ENCODE peak calls at places on chromosomes 13 and 19, in ten cellular contexts. B is heart left ventricle, J is breast epithelium, C is IMR-90, O is upper lobe of left lung, S is right lobe of liver, X is ovary, P is tibial nerve, T is HCT116, Y is body of pancreas. W is an unnamed sample.

GRCh38 chr19:18832331-18833140 is 777 bp downstream of the UPF1 start:
- DNase-seq in B (no peak), J (no peak), C (no peak), O (peak), S (no peak), X (peak), P (no peak), T (no peak), Y (peak), W (no peak)

GRCh38 chr13:38582133-38582532 is 104.7 kb upstream of the FREM2 start:
- DNase-seq in B (no peak), J (no peak), C (peak), O (no peak), S (no peak), X (no peak), P (no peak), T (no peak), Y (peak), W (no peak)

GRCh38 chr13:40452741-40453665 is 213.4 kb downstream of the FOXO1 start:
- DNase-seq in B (no peak), J (no peak), C (peak), O (no peak), S (no peak), X (no peak), P (no peak), T (no peak), Y (peak), W (no peak)

GRCh38 chr19:4206818-4207484 is 22.4 kb upstream of the EBI3 start:
- DNase-seq in B (no peak), J (no peak), C (peak), O (no peak), S (no peak), X (no peak), P (no peak), T (peak), Y (no peak), W (no peak)

GRCh38 chr19:32296694-32297093 is 48.7 kb upstream of the ZNF507 start:
- DNase-seq in B (no peak), J (no peak), C (no peak), O (no peak), S (no peak), X (no peak), P (no peak), T (no peak), Y (no peak), W (no peak)

GRCh38 chr19:7657047-7657779 is 11.6 kb upstream of the RETN start:
- DNase-seq in B (no peak), J (no peak), C (no peak), O (no peak), S (no peak), X (no peak), P (no peak), T (no peak), Y (no peak), W (no peak)

GRCh38 chr19:13887039-13887438 is 10.1 kb downstream of the NANOS3 start:
- DNase-seq in B (no peak), J (no peak), C (no peak), O (no peak), S (no peak), X (no peak), P (no peak), T (no peak), Y (no peak), W (no peak)

GRCh38 chr19:40771101-40771539 is 4.2 kb upstream of the MIA start:
- DNase-seq in B (no peak), J (no peak), C (no peak), O (no peak), S (no peak), X (no peak), P (no peak), T (no peak), Y (no peak), W (no peak)

GRCh38 chr13:94154362-94154761 is 325.1 kb downstream of the DCT start:
- DNase-seq in B (no peak), J (no peak), C (peak), O (no peak), S (peak), X (no peak), P (peak), T (no peak), Y (peak), W (no peak)

GRCh38 chr13:55440465-55441085 is 1700.1 kb upstream of the PRR20A start:
- DNase-seq in B (no peak), J (no peak), C (no peak), O (no peak), S (no peak), X (no peak), P (no peak), T (no peak), Y (no peak), W (no peak)

GRCh38 chr19:42270346-42271044 is 1.4 kb downstream of the CIC start:
- DNase-seq in B (peak), J (no peak), C (no peak), O (peak), S (peak), X (peak), P (peak), T (no peak), Y (peak), W (peak)

GRCh38 chr19:13610042-13610691 is 103.9 kb upstream of the CACNA1A start:
- DNase-seq in B (no peak), J (no peak), C (no peak), O (peak), S (no peak), X (no peak), P (no peak), T (no peak), Y (peak), W (no peak)

GRCh38 chr13:29918845-29919244 is 68.4 kb upstream of the UBL3 start:
- DNase-seq in B (no peak), J (peak), C (peak), O (no peak), S (no peak), X (no peak), P (no peak), T (no peak), Y (peak), W (no peak)

GRCh38 chr13:41370736-41371135 is 59.7 kb downstream of the NAA16 start:
- DNase-seq in B (no peak), J (no peak), C (no peak), O (no peak), S (no peak), X (no peak), P (no peak), T (no peak), Y (no peak), W (no peak)

GRCh38 chr19:54478677-54479266 is 5.7 kb upstream of the CDC42EP5 start:
- DNase-seq in B (no peak), J (no peak), C (peak), O (no peak), S (no peak), X (no peak), P (no peak), T (peak), Y (peak), W (no peak)

GRCh38 chr19:33960566-33960965 is 163.9 kb downstream of the KCTD15 start:
- DNase-seq in B (no peak), J (no peak), C (no peak), O (no peak), S (no peak), X (no peak), P (no peak), T (no peak), Y (no peak), W (no peak)

GRCh38 chr13:94050686-94051085 is 428.8 kb downstream of the DCT start:
- DNase-seq in B (no peak), J (no peak), C (no peak), O (no peak), S (no peak), X (no peak), P (no peak), T (no peak), Y (no peak), W (no peak)

GRCh38 chr19:52343548-52343947 is 7.5 kb downstream of the ZNF610 start:
- DNase-seq in B (peak), J (peak), C (peak), O (no peak), S (no peak), X (peak), P (no peak), T (peak), Y (peak), W (peak)

GRCh38 chr13:98549006-98549727 is 27.7 kb downstream of the STK24 start:
- DNase-seq in B (no peak), J (no peak), C (peak), O (no peak), S (no peak), X (no peak), P (no peak), T (no peak), Y (no peak), W (no peak)

GRCh38 chr19:33666196-33666595 is 44.4 kb downstream of the CHST8 start:
- DNase-seq in B (no peak), J (no peak), C (no peak), O (no peak), S (no peak), X (no peak), P (no peak), T (no peak), Y (no peak), W (no peak)

GRCh38 chr13:27928805-27929753 is 9.3 kb downstream of the PDX1 start:
- DNase-seq in B (no peak), J (no peak), C (no peak), O (peak), S (no peak), X (no peak), P (no peak), T (no peak), Y (no peak), W (no peak)

GRCh38 chr19:56643460-56643763 is 453 bp downstream of the SMIM17 start:
- DNase-seq in B (no peak), J (no peak), C (no peak), O (no peak), S (no peak), X (no peak), P (no peak), T (no peak), Y (no peak), W (no peak)

GRCh38 chr13:48138270-48138669 is 43.4 kb upstream of the MED4 start:
- DNase-seq in B (no peak), J (no peak), C (no peak), O (no peak), S (no peak), X (no peak), P (no peak), T (no peak), Y (no peak), W (no peak)

GRCh38 chr13:111965466-111966214 is 101.3 kb upstream of the SOX1 start:
- DNase-seq in B (no peak), J (no peak), C (no peak), O (no peak), S (no peak), X (no peak), P (no peak), T (no peak), Y (no peak), W (no peak)

GRCh38 chr13:79477968-79478367 is 3.0 kb upstream of the NDFIP2 start:
- DNase-seq in B (peak), J (no peak), C (no peak), O (no peak), S (no peak), X (no peak), P (no peak), T (no peak), Y (peak), W (no peak)

GRCh38 chr13:35723820-35724219 is 247.3 kb upstream of the MAB21L1 start:
- DNase-seq in B (no peak), J (no peak), C (peak), O (no peak), S (no peak), X (no peak), P (no peak), T (no peak), Y (no peak), W (no peak)

GRCh38 chr19:5839312-5840017 is at the start of gene FUT6:
- DNase-seq in B (no peak), J (no peak), C (no peak), O (no peak), S (no peak), X (no peak), P (no peak), T (no peak), Y (no peak), W (no peak)

GRCh38 chr13:80553041-80553440 is 212.1 kb upstream of the SPRY2 start:
- DNase-seq in B (no peak), J (no peak), C (no peak), O (no peak), S (no peak), X (no peak), P (no peak), T (no peak), Y (no peak), W (no peak)

GRCh38 chr13:44971656-44972595 is 17.3 kb downstream of the NUFIP1 start:
- DNase-seq in B (no peak), J (no peak), C (peak), O (no peak), S (no peak), X (no peak), P (no peak), T (no peak), Y (no peak), W (no peak)

GRCh38 chr19:4115050-4115817 is 8.7 kb downstream of the MAP2K2 start:
- DNase-seq in B (peak), J (no peak), C (no peak), O (peak), S (no peak), X (no peak), P (no peak), T (no peak), Y (no peak), W (no peak)

GRCh38 chr13:74250738-74251190 is 116.6 kb upstream of the KLF12 start:
- DNase-seq in B (no peak), J (no peak), C (peak), O (no peak), S (no peak), X (no peak), P (no peak), T (no peak), Y (no peak), W (no peak)

GRCh38 chr19:3984584-3984907 is 717 bp downstream of the EEF2 start:
- DNase-seq in B (no peak), J (no peak), C (no peak), O (no peak), S (no peak), X (peak), P (no peak), T (no peak), Y (no peak), W (no peak)

GRCh38 chr13:50326271-50326670 is 311.0 kb downstream of the KCNRG start:
- DNase-seq in B (no peak), J (no peak), C (no peak), O (no peak), S (no peak), X (no peak), P (no peak), T (no peak), Y (no peak), W (no peak)

GRCh38 chr13:91574756-91575155 is 176.3 kb downstream of the GPC5 start:
- DNase-seq in B (no peak), J (no peak), C (peak), O (no peak), S (no peak), X (no peak), P (no peak), T (no peak), Y (no peak), W (no peak)

GRCh38 chr19:42290523-42291436 is 11.2 kb upstream of the PRR19 start:
- DNase-seq in B (no peak), J (no peak), C (no peak), O (peak), S (peak), X (peak), P (no peak), T (no peak), Y (no peak), W (no peak)

GRCh38 chr19:30165228-30165813 is 206.9 kb upstream of the ZNF536 start:
- DNase-seq in B (no peak), J (no peak), C (no peak), O (no peak), S (no peak), X (no peak), P (no peak), T (no peak), Y (no peak), W (no peak)

GRCh38 chr13:111508902-111509509 is 188.6 kb downstream of the TEX29 start:
- DNase-seq in B (no peak), J (no peak), C (no peak), O (no peak), S (no peak), X (no peak), P (no peak), T (no peak), Y (no peak), W (no peak)

DNA sequence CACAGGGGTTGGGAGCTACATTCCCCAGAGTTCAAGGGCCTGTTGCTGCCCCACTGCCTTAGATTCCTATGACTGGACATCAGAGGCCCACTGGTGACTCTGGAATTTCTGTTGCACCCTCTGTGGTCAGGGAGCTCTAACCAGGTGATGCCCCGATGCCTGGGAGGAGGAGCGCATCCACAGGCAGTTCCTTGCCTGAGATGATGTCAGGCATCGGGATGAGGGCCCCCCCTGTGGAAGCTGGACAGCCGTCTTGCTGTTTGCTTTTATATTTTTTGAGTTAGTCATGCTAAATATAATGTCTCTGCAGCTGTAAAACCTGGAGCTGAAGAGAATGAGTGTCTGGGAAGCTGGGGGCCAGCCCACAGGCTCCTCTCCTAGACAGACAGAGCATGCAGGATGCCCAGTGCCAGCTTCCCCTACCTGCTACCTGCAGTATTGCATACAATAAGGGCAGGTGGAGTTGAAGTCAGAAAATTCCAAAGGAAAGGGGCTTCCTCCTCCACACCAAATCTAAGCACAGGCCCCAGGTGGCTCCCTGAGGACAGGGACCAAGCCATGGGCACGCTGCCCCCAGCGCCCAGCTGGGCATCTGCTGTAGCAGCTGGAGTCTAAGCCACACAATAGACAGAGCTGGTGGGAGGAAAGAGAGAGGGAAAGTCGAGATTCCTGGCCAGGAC is 16.2 kb downstream of the COL4A2 start:
- DNase-seq in B (no peak), J (no peak), C (peak), O (no peak), S (no peak), X (no peak), P (no peak), T (no peak), Y (no peak), W (peak)
- TF ChIP-seq POLR2A in B (no peak), J (no peak), C (peak), O (no peak), S (no peak), X (no peak), P (no peak), T (no peak), Y (no peak), W (no peak)

DNA sequence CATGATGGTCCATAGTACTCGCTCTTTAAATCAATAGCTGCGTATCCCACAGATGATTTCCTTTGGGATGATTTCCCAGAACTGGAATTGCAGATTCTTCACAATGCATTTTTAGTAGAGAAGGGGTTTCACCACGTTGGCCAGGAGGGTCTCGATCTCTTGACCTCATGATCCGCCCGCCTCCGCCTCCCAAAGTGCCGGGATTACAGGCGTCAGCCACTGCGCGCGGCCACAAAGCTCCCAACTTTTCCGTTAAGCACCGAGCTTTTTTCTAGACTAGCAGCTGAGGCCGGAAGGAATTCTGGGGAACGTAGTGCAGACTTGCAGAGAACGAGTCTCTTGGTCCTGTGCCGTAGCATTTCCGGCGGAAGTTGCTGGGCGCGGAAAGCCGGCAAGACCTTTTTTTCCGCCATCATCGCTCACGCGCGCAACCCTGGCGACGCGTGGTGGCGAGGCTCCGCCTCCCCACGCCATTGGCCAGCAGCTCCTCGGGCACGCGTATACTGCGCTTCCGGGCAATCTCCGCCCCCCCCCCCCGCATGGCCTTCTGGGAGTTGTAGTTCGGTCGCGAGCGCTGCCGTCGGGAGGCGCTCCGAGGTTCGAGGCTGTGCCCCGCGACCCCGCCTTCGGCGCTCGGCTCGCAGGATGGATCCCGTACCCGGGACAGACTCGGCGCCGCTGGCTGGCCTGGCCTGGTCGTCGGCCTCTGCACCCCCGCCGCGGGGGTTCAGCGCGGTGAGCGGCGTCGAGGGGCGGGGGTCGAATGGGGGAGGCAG is at the start of gene MVB12A:
- DNase-seq in B (peak), J (peak), C (peak), O (peak), S (peak), X (peak), P (peak), T (peak), Y (peak), W (peak)
- TF ChIP-seq POLR2A in B (peak), J (no peak), C (peak), O (peak), S (peak), X (peak), P (peak), T (peak), Y (no peak), W (peak)

GRCh38 chr19:47113446-47114348 is at the start of gene ZC3H4:
- DNase-seq in B (peak), J (peak), C (peak), O (no peak), S (peak), X (peak), P (peak), T (peak), Y (peak), W (peak)
- TF ChIP-seq POLR2A in B (peak), J (peak), C (peak), O (no peak), S (no peak), X (peak), P (no peak), T (no peak), Y (no peak), W (peak)

GRCh38 chr19:45640849-45641273 is 1.7 kb upstream of the EML2 start:
- DNase-seq in B (no peak), J (no peak), C (no peak), O (no peak), S (no peak), X (peak), P (no peak), T (peak), Y (peak), W (no peak)

GRCh38 chr19:45643024-45643926 is 4.1 kb upstream of the EML2 start:
- DNase-seq in B (peak), J (peak), C (peak), O (peak), S (peak), X (peak), P (peak), T (peak), Y (peak), W (peak)

GRCh38 chr19:45643927-45644771 is 5.0 kb upstream of the EML2 start:
- DNase-seq in B (no peak), J (no peak), C (no peak), O (no peak), S (no peak), X (no peak), P (no peak), T (no peak), Y (no peak), W (no peak)

GRCh38 chr19:45638930-45639729 is at the start of gene EML2:
- DNase-seq in B (peak), J (peak), C (no peak), O (peak), S (peak), X (peak), P (no peak), T (no peak), Y (peak), W (peak)

GRCh38 chr19:45641274-45642105 is 2.3 kb upstream of the EML2 start:
- DNase-seq in B (peak), J (peak), C (peak), O (no peak), S (peak), X (peak), P (peak), T (peak), Y (peak), W (peak)
- TF ChIP-seq POLR2A in B (no peak), J (no peak), C (no peak), O (no peak), S (no peak), X (no peak), P (no peak), T (peak), Y (no peak), W (no peak)

GRCh38 chr13:46053162-46054012 is 841 bp upstream of the ZC3H13 start:
- DNase-seq in B (no peak), J (no peak), C (no peak), O (no peak), S (no peak), X (no peak), P (no peak), T (no peak), Y (no peak), W (no peak)

GRCh38 chr13:46058268-46058667 is 5.7 kb upstream of the ZC3H13 start:
- DNase-seq in B (no peak), J (no peak), C (no peak), O (no peak), S (no peak), X (no peak), P (no peak), T (no peak), Y (no peak), W (no peak)

GRCh38 chr13:46059405-46059804 is 6.9 kb upstream of the ZC3H13 start:
- DNase-seq in B (no peak), J (no peak), C (no peak), O (no peak), S (no peak), X (no peak), P (no peak), T (no peak), Y (no peak), W (no peak)

GRCh38 chr13:46062190-46062589 is 9.6 kb upstream of the ZC3H13 start:
- DNase-seq in B (no peak), J (no peak), C (peak), O (no peak), S (no peak), X (no peak), P (no peak), T (no peak), Y (no peak), W (no peak)

GRCh38 chr13:46057251-46058015 is 4.9 kb upstream of the ZC3H13 start:
- DNase-seq in B (no peak), J (no peak), C (peak), O (no peak), S (no peak), X (no peak), P (no peak), T (no peak), Y (no peak), W (no peak)
- TF ChIP-seq POLR2A in B (no peak), J (no peak), C (no peak), O (no peak), S (no peak), X (no peak), P (no peak), T (no peak), Y (no peak), W (no peak)